ENCODE peak calls at places on chromosome 13, in five cellular contexts. H is dorsolateral prefrontal cortex, K is RWPE1, X is IMR-90, U is neural crest cell. W is an unnamed sample.

GRCh38 chr13:87123987-87124784 is 547.0 kb upstream of the SLITRK5 start:
- DNase-seq in X (peak), K (peak), U (no peak), H (no peak), W (peak)

GRCh38 chr13:29771247-29771646 is 79.2 kb downstream of the UBL3 start:
- DNase-seq in K (no peak), U (no peak), H (no peak), X (peak), W (no peak)

GRCh38 chr13:83577183-83577582 is 305.1 kb downstream of the SLITRK1 start:
- DNase-seq in X (no peak), K (no peak), U (no peak), H (no peak), W (no peak)

GRCh38 chr13:98155475-98156111 is 12.7 kb downstream of the FARP1 start:
- DNase-seq in K (no peak), H (no peak), X (peak), U (no peak), W (no peak)

GRCh38 chr13:98142427-98143156 is at the start of gene FARP1:
- DNase-seq in K (peak), H (no peak), X (peak), U (peak), W (peak)

GRCh38 chr13:48818495-48818961 is 157.2 kb upstream of the FNDC3A start:
- DNase-seq in X (peak), H (no peak), U (no peak), K (peak), W (peak)

GRCh38 chr13:111314852-111315251 is 5.6 kb upstream of the TEX29 start:
- DNase-seq in X (peak), U (no peak), K (no peak), H (no peak), W (no peak)

GRCh38 chr13:24187185-24187584 is 26.7 kb downstream of the SPATA13 start:
- DNase-seq in U (no peak), K (no peak), H (no peak), X (peak), W (no peak)

GRCh38 chr13:21909331-21909730 is 238.5 kb downstream of the FGF9 start:
- DNase-seq in K (peak), H (no peak), U (no peak), X (no peak), W (no peak)

GRCh38 chr13:29449726-29450125 is 145.8 kb downstream of the SLC7A1 start:
- DNase-seq in K (no peak), H (no peak), U (no peak), X (no peak), W (no peak)

GRCh38 chr13:84187626-84188025 is 305.4 kb upstream of the SLITRK1 start:
- DNase-seq in H (no peak), X (no peak), K (no peak), U (no peak), W (no peak)

GRCh38 chr13:52399037-52399436 is 6.9 kb downstream of the THSD1 start:
- DNase-seq in K (no peak), H (no peak), X (no peak), U (no peak), W (no peak)

GRCh38 chr13:79541426-79542049 is 60.6 kb downstream of the NDFIP2 start:
- DNase-seq in X (peak), H (no peak), U (no peak), K (peak), W (peak)

GRCh38 chr13:114061047-114061446 is 71.4 kb downstream of the RASA3 start:
- DNase-seq in X (no peak), H (no peak), K (no peak), U (no peak), W (no peak)

GRCh38 chr13:113759525-113760137 is 605 bp downstream of the TMEM255B start:
- DNase-seq in H (no peak), X (peak), U (no peak), K (peak), W (peak)

GRCh38 chr13:109717686-109718085 is 68.7 kb downstream of the IRS2 start:
- DNase-seq in U (no peak), K (no peak), H (no peak), X (no peak), W (no peak)

GRCh38 chr13:113842336-113843062 is 21.4 kb downstream of the GAS6 start:
- DNase-seq in H (no peak), X (no peak), U (no peak), K (no peak), W (no peak)

GRCh38 chr13:110323172-110323851 is 16.2 kb downstream of the COL4A2 start:
- DNase-seq in K (no peak), H (no peak), U (no peak), X (peak), W (no peak)

GRCh38 chr13:111429064-111429558 is 108.7 kb downstream of the TEX29 start:
- DNase-seq in X (peak), H (peak), U (peak), K (peak), W (peak)

GRCh38 chr13:36163809-36164308 is 32.7 kb upstream of the DCLK1 start:
- DNase-seq in H (no peak), U (no peak), X (peak), K (peak), W (peak)

GRCh38 chr13:24124789-24125476 is 35.6 kb upstream of the SPATA13 start:
- DNase-seq in U (peak), X (peak), K (no peak), H (no peak), W (no peak)

GRCh38 chr13:46556380-46556779 is 3.4 kb downstream of the LRCH1 start:
- DNase-seq in U (no peak), H (no peak), X (no peak), K (no peak), W (no peak)

GRCh38 chr13:99027260-99027659 is 49.4 kb upstream of the DOCK9 start:
- DNase-seq in H (no peak), U (no peak), X (no peak), K (no peak), W (no peak)

GRCh38 chr13:37602743-37603381 is 4.3 kb upstream of the POSTN start:
- DNase-seq in X (peak), U (no peak), H (no peak), K (peak), W (no peak)

GRCh38 chr13:37608750-37609339 is 10.3 kb upstream of the POSTN start:
- DNase-seq in H (no peak), X (no peak), U (no peak), K (no peak), W (no peak)
- TF ChIP-seq CTCF in H (peak), X (peak), U (peak), K (peak), W (peak)

GRCh38 chr13:45340422-45341033 is 455 bp downstream of the TPT1 start:
- DNase-seq in H (peak), X (peak), U (peak), K (peak), W (peak)
- TF ChIP-seq CTCF in H (peak), X (peak), U (peak), K (no peak), W (peak)

GRCh38 chr13:38684714-38685113 is 2.2 kb upstream of the FREM2 start:
- DNase-seq in U (no peak), K (no peak), H (no peak), X (no peak), W (no peak)

GRCh38 chr13:38687246-38688229 is 661 bp downstream of the FREM2 start:
- DNase-seq in H (no peak), U (peak), X (no peak), K (peak), W (peak)

GRCh38 chr13:38688674-38689073 is 1.8 kb downstream of the FREM2 start:
- DNase-seq in H (no peak), K (no peak), U (no peak), X (no peak), W (no peak)

GRCh38 chr13:38686635-38687245 is at the start of gene FREM2:
- DNase-seq in H (no peak), K (peak), U (peak), X (no peak), W (peak)

GRCh38 chr13:38685974-38686571 is 804 bp upstream of the FREM2 start:
- DNase-seq in U (no peak), H (no peak), X (no peak), K (peak), W (peak)
- TF ChIP-seq CTCF in U (peak), H (peak), X (no peak), K (no peak), W (peak)

DNA sequence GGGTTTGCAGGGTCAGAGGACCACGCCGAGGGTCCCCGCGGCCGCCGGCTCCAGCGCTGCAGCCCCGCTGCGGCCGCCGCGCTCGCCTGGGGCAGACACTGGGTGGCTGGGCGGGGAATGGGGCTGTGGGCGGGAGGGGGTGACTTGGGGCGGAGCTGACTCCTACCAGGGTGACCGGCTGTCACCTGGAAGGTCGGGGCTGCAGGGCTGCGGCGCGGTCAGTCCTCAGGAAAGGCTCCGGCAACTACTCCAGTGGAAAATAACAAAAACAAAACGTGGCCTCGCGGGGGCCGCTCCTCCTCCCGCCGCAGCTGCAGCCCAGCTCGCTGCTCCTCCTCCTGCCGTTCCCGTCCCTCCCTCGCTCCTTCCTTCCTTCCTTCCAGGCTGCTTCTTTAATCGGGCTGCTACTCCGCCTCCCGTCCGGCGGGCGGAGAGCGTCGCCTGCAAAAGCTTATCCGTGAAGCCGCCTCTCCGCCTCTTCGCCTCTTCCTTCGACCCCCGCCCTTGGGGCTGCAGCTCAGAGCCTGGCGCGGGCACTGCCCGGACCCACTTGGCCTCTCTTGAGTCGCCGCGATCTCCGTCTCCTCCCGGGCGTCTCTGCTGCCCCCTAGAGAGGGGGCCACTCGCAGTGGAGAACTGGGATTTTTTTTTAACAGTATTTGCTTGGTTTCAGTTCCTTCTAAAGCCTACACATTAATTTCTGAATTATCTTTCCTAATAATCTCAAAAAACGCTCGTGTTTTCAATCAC is at the start of gene TBC1D4:
- DNase-seq in X (peak), H (peak), K (peak), U (peak), W (peak)
- TF ChIP-seq CTCF in X (peak), H (peak), K (peak), U (peak), W (peak)

DNA sequence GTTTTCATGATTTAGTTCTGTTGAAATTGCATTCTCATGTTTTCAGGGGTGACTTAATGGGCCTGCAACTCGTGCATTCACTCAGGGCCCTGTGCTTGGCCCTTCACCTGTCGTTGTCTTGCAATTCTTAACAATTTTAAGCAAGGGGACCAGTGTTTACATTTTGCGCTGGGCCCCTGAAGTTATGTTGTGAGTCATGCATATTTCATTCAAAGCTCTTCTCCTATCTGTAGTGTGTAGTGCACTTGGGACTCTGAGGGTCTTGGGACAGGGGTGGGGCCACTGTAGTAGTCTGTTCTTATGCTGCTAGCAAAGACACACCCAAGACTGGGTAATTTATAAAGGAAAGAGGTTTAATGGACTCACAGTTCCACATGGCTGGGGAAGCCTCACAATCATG is 211.2 kb upstream of the RXFP2 start:
- DNase-seq in X (no peak), K (no peak), U (no peak), H (no peak), W (no peak)
- TF ChIP-seq CTCF in X (no peak), K (no peak), U (no peak), H (no peak), W (no peak)

GRCh38 chr13:101941095-101941777 is 460.6 kb downstream of the FGF14 start:
- DNase-seq in U (no peak), H (no peak), K (no peak), X (peak), W (no peak)
- TF ChIP-seq CTCF in U (peak), H (peak), K (no peak), X (peak), W (peak)

DNA sequence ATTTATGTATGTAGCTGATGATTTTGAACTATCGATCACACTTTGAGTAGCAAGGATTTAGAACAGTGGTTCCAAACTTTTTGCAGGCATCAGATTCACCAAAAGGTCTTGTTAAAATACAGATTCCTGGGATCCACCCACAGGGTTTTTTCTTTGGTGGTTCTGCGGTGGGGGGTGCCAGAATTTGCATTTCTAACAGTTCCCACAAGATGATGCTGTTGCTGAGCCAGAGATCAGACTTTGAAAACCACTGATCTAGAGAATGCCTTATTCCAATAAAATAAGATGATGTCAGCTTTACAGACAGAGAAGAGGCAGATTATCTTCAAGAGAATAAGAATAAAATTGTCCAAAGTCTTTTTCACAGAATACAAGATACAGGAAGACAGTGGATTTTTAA is 80.9 kb upstream of the SHISA2 start:
- DNase-seq in U (no peak), K (peak), X (peak), H (no peak), W (no peak)
- TF ChIP-seq CTCF in U (no peak), K (peak), X (peak), H (peak), W (no peak)

DNA sequence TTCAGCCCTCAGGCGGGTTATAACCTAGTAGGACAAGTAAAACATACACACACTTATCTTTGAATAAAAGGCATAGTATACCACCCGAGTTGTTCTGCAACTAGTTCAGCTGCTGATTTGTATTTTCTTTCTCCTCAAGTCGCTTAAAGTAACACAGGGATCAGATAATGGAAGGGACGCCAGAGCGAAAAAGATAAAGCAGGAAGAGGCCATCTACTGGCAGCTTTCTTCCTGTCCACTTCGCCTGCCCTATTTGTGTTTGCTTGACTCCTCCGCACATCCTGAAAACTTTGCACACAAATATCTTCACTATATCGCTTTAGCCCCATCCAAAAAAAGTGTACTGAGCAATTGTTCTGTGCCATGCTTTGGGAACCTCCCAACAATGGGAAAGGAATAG is 238.0 kb upstream of the SOX21 start:
- DNase-seq in K (no peak), H (no peak), U (no peak), X (no peak), W (no peak)
- TF ChIP-seq CTCF in K (no peak), H (no peak), U (peak), X (no peak), W (peak)

GRCh38 chr13:50387124-50387581 is 371.9 kb downstream of the KCNRG start:
- DNase-seq in U (no peak), K (no peak), X (peak), H (peak), W (peak)
- TF ChIP-seq CTCF in U (peak), K (no peak), X (peak), H (peak), W (no peak)